ENCODE peak calls at places on chromosome 20, in six cellular contexts. One of them, this sample, is unnamed. For H3K36me3, the result is how much of the 10 kb centered on the place peaks cover.

GRCh38 chr20:40997116-40997515 is 31.5 kb upstream of the TOP1 start:
- DNase-seq in PC-3: no peak
- DNase-seq in prostate gland: no peak
- DNase-seq in HepG2: no peak
- DNase-seq in naive thymus-derived CD4-positive, alpha-beta T cell: no peak
- DNase-seq in Peyer's patch: no peak
- DNase-seq in this sample: no peak

GRCh38 chr20:51500311-51500710 is 42.2 kb downstream of the NFATC2 start:
- DNase-seq in prostate gland: no peak
- DNase-seq in PC-3: peak
- DNase-seq in naive thymus-derived CD4-positive, alpha-beta T cell: peak
- DNase-seq in Peyer's patch: no peak
- DNase-seq in HepG2: no peak
- DNase-seq in this sample: peak

GRCh38 chr20:15289337-15289736 is 951.9 kb upstream of the FLRT3 start:
- DNase-seq in Peyer's patch: no peak
- DNase-seq in PC-3: no peak
- DNase-seq in naive thymus-derived CD4-positive, alpha-beta T cell: no peak
- DNase-seq in HepG2: no peak
- DNase-seq in prostate gland: no peak
- DNase-seq in this sample: no peak

GRCh38 chr20:10110151-10110550 is 75.4 kb downstream of the ANKEF1 start:
- DNase-seq in HepG2: no peak
- DNase-seq in Peyer's patch: no peak
- DNase-seq in PC-3: peak
- DNase-seq in naive thymus-derived CD4-positive, alpha-beta T cell: no peak
- DNase-seq in prostate gland: no peak
- DNase-seq in this sample: no peak

GRCh38 chr20:62171245-62171644 is 11.6 kb upstream of the MTG2 start:
- DNase-seq in Peyer's patch: no peak
- DNase-seq in PC-3: no peak
- DNase-seq in prostate gland: no peak
- DNase-seq in HepG2: no peak
- DNase-seq in naive thymus-derived CD4-positive, alpha-beta T cell: no peak
- DNase-seq in this sample: peak

GRCh38 chr20:50427740-50428462 is 82.3 kb upstream of the PTPN1 start:
- DNase-seq in HepG2: no peak
- DNase-seq in PC-3: no peak
- DNase-seq in naive thymus-derived CD4-positive, alpha-beta T cell: no peak
- DNase-seq in Peyer's patch: no peak
- DNase-seq in prostate gland: peak
- DNase-seq in this sample: no peak

GRCh38 chr20:11958852-11959251 is 41.2 kb downstream of the BTBD3 start:
- DNase-seq in Peyer's patch: no peak
- DNase-seq in HepG2: no peak
- DNase-seq in PC-3: no peak
- DNase-seq in naive thymus-derived CD4-positive, alpha-beta T cell: no peak
- DNase-seq in prostate gland: no peak
- DNase-seq in this sample: no peak

GRCh38 chr20:671252-672030 is 4.2 kb downstream of the SCRT2 start:
- DNase-seq in prostate gland: no peak
- DNase-seq in PC-3: no peak
- DNase-seq in naive thymus-derived CD4-positive, alpha-beta T cell: no peak
- DNase-seq in Peyer's patch: no peak
- DNase-seq in HepG2: no peak
- DNase-seq in this sample: no peak

GRCh38 chr20:37571033-37571432 is 43.4 kb upstream of the BLCAP start:
- DNase-seq in naive thymus-derived CD4-positive, alpha-beta T cell: no peak
- DNase-seq in Peyer's patch: peak
- DNase-seq in PC-3: no peak
- DNase-seq in HepG2: no peak
- DNase-seq in prostate gland: no peak
- DNase-seq in this sample: peak

GRCh38 chr20:823326-823902 is 10.1 kb upstream of the FAM110A start:
- DNase-seq in Peyer's patch: peak
- DNase-seq in HepG2: no peak
- DNase-seq in PC-3: no peak
- DNase-seq in naive thymus-derived CD4-positive, alpha-beta T cell: no peak
- DNase-seq in prostate gland: no peak
- DNase-seq in this sample: no peak

GRCh38 chr20:38412877-38413577 is 22.1 kb downstream of the SNHG17 start:
- DNase-seq in prostate gland: no peak
- DNase-seq in Peyer's patch: no peak
- DNase-seq in HepG2: no peak
- DNase-seq in naive thymus-derived CD4-positive, alpha-beta T cell: no peak
- DNase-seq in PC-3: no peak
- DNase-seq in this sample: peak

GRCh38 chr20:62030834-62031434 is 34.7 kb downstream of the TAF4 start:
- DNase-seq in prostate gland: no peak
- DNase-seq in naive thymus-derived CD4-positive, alpha-beta T cell: no peak
- DNase-seq in PC-3: peak
- DNase-seq in Peyer's patch: peak
- DNase-seq in HepG2: peak
- DNase-seq in this sample: peak

GRCh38 chr20:12949429-12949980 is 59.3 kb upstream of the SPTLC3 start:
- DNase-seq in naive thymus-derived CD4-positive, alpha-beta T cell: no peak
- DNase-seq in HepG2: no peak
- DNase-seq in Peyer's patch: no peak
- DNase-seq in prostate gland: no peak
- DNase-seq in PC-3: no peak
- DNase-seq in this sample: no peak

GRCh38 chr20:62043131-62043914 is 22.4 kb downstream of the TAF4 start:
- DNase-seq in Peyer's patch: no peak
- DNase-seq in PC-3: no peak
- DNase-seq in naive thymus-derived CD4-positive, alpha-beta T cell: no peak
- DNase-seq in HepG2: peak
- DNase-seq in prostate gland: no peak
- DNase-seq in this sample: no peak

GRCh38 chr20:1622450-1622849 is 2.6 kb upstream of the SIRPB1 start:
- DNase-seq in prostate gland: no peak
- DNase-seq in HepG2: peak
- DNase-seq in Peyer's patch: no peak
- DNase-seq in naive thymus-derived CD4-positive, alpha-beta T cell: no peak
- DNase-seq in PC-3: peak
- DNase-seq in this sample: no peak

GRCh38 chr20:32390999-32391398 is 32.9 kb downstream of the ASXL1 start:
- DNase-seq in prostate gland: no peak
- DNase-seq in PC-3: peak
- DNase-seq in Peyer's patch: no peak
- DNase-seq in naive thymus-derived CD4-positive, alpha-beta T cell: no peak
- DNase-seq in HepG2: no peak
- DNase-seq in this sample: no peak

GRCh38 chr20:11676618-11677289 is 240.9 kb upstream of the BTBD3 start:
- DNase-seq in prostate gland: no peak
- DNase-seq in naive thymus-derived CD4-positive, alpha-beta T cell: no peak
- DNase-seq in PC-3: peak
- DNase-seq in Peyer's patch: peak
- DNase-seq in HepG2: peak
- DNase-seq in this sample: no peak

GRCh38 chr20:42366626-42367025 is 748.4 kb upstream of the CHD6 start:
- DNase-seq in naive thymus-derived CD4-positive, alpha-beta T cell: no peak
- DNase-seq in HepG2: no peak
- DNase-seq in prostate gland: no peak
- DNase-seq in Peyer's patch: no peak
- DNase-seq in PC-3: no peak
- DNase-seq in this sample: no peak
- H3K36me3 ChIP-seq in naive thymus-derived CD4-positive, alpha-beta T cell: under half
- H3K36me3 ChIP-seq in HepG2: under half
- H3K36me3 ChIP-seq in prostate gland: under half
- H3K36me3 ChIP-seq in Peyer's patch: under half
- H3K36me3 ChIP-seq in PC-3: under half
- H3K36me3 ChIP-seq in this sample: under half

GRCh38 chr20:3933126-3933684 is 44.0 kb downstream of the PANK2 start:
- DNase-seq in PC-3: no peak
- DNase-seq in prostate gland: no peak
- DNase-seq in Peyer's patch: no peak
- DNase-seq in naive thymus-derived CD4-positive, alpha-beta T cell: no peak
- DNase-seq in HepG2: no peak
- DNase-seq in this sample: no peak
- H3K4me3 ChIP-seq in PC-3: peak
- H3K4me3 ChIP-seq in prostate gland: no peak
- H3K4me3 ChIP-seq in Peyer's patch: peak
- H3K4me3 ChIP-seq in naive thymus-derived CD4-positive, alpha-beta T cell: peak
- H3K4me3 ChIP-seq in HepG2: no peak
- H3K4me3 ChIP-seq in this sample: no peak

GRCh38 chr20:18511566-18511965 is 3.8 kb downstream of the SEC23B start:
- DNase-seq in naive thymus-derived CD4-positive, alpha-beta T cell: no peak
- DNase-seq in prostate gland: no peak
- DNase-seq in HepG2: no peak
- DNase-seq in PC-3: no peak
- DNase-seq in Peyer's patch: no peak
- DNase-seq in this sample: no peak

GRCh38 chr20:18514127-18514526 is 6.4 kb downstream of the SEC23B start:
- DNase-seq in HepG2: no peak
- DNase-seq in naive thymus-derived CD4-positive, alpha-beta T cell: no peak
- DNase-seq in PC-3: no peak
- DNase-seq in prostate gland: no peak
- DNase-seq in Peyer's patch: no peak
- DNase-seq in this sample: no peak

GRCh38 chr20:18507218-18508191 is at the start of gene SEC23B:
- DNase-seq in HepG2: peak
- DNase-seq in naive thymus-derived CD4-positive, alpha-beta T cell: peak
- DNase-seq in prostate gland: peak
- DNase-seq in PC-3: peak
- DNase-seq in Peyer's patch: peak
- DNase-seq in this sample: peak

DNA sequence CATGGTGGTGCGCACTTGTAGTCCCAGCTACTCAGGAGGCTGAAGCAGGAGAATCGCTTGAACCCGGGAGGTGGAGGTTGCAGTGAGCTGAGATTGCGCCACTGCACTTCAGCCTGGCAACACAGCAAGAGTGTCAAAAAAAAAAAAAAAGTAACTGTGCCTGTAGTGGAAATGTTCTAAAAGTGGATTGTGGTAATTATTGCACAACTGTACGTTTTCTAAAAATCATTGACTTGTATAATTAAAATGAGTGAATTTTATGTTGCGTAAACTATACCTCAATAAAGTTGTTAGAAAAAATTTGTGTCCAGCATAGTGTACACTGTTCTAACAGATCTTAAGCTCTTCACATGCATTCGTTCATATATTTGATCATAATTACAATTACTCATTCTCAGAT is 5.5 kb downstream of the SEC23B start:
- DNase-seq in naive thymus-derived CD4-positive, alpha-beta T cell: no peak
- DNase-seq in Peyer's patch: no peak
- DNase-seq in PC-3: no peak
- DNase-seq in HepG2: no peak
- DNase-seq in prostate gland: no peak
- DNase-seq in this sample: no peak
- H3K36me3 ChIP-seq in naive thymus-derived CD4-positive, alpha-beta T cell: under half
- H3K36me3 ChIP-seq in Peyer's patch: half or more
- H3K36me3 ChIP-seq in PC-3: under half
- H3K36me3 ChIP-seq in HepG2: half or more
- H3K36me3 ChIP-seq in prostate gland: under half
- H3K36me3 ChIP-seq in this sample: half or more

GRCh38 chr20:46307999-46308257 is 370 bp downstream of the CDH22 start:
- DNase-seq in prostate gland: no peak
- DNase-seq in HepG2: no peak
- DNase-seq in naive thymus-derived CD4-positive, alpha-beta T cell: no peak
- DNase-seq in PC-3: no peak
- DNase-seq in Peyer's patch: no peak
- DNase-seq in this sample: no peak
- H3K4me3 ChIP-seq in prostate gland: peak
- H3K4me3 ChIP-seq in HepG2: peak
- H3K4me3 ChIP-seq in naive thymus-derived CD4-positive, alpha-beta T cell: no peak
- H3K4me3 ChIP-seq in PC-3: no peak
- H3K4me3 ChIP-seq in Peyer's patch: peak
- H3K4me3 ChIP-seq in this sample: peak

GRCh38 chr20:34459209-34459608 is 57.0 kb upstream of the DYNLRB1 start:
- DNase-seq in HepG2: no peak
- DNase-seq in PC-3: no peak
- DNase-seq in naive thymus-derived CD4-positive, alpha-beta T cell: no peak
- DNase-seq in prostate gland: no peak
- DNase-seq in Peyer's patch: no peak
- DNase-seq in this sample: no peak
- H3K36me3 ChIP-seq in HepG2: half or more
- H3K36me3 ChIP-seq in PC-3: under half
- H3K36me3 ChIP-seq in naive thymus-derived CD4-positive, alpha-beta T cell: under half
- H3K36me3 ChIP-seq in prostate gland: under half
- H3K36me3 ChIP-seq in Peyer's patch: half or more
- H3K36me3 ChIP-seq in this sample: half or more